ENCODE peak calls at places on chromosomes 3 and 15, in eight cellular contexts. One of them, this sample, is unnamed.

GRCh38 chr3:57169106-57169505 is 4.0 kb upstream of the IL17RD start:
- DNase-seq in endothelial cell: no peak
- DNase-seq in cardiac fibroblast: no peak
- DNase-seq in GM20000: no peak
- DNase-seq in GM12865: peak
- DNase-seq in MM.1S: no peak
- DNase-seq in AG10803: no peak
- DNase-seq in dorsolateral prefrontal cortex: no peak
- DNase-seq in this sample: no peak

GRCh38 chr3:126441256-126441880 is 34.3 kb downstream of the ZXDC start:
- DNase-seq in GM20000: no peak
- DNase-seq in AG10803: no peak
- DNase-seq in MM.1S: no peak
- DNase-seq in dorsolateral prefrontal cortex: no peak
- DNase-seq in endothelial cell: no peak
- DNase-seq in cardiac fibroblast: no peak
- DNase-seq in GM12865: no peak
- DNase-seq in this sample: no peak

GRCh38 chr15:80155001-80155377 is 2.2 kb downstream of the FAH start:
- DNase-seq in AG10803: no peak
- DNase-seq in cardiac fibroblast: peak
- DNase-seq in MM.1S: no peak
- DNase-seq in dorsolateral prefrontal cortex: no peak
- DNase-seq in endothelial cell: no peak
- DNase-seq in GM20000: no peak
- DNase-seq in GM12865: no peak
- DNase-seq in this sample: no peak

GRCh38 chr3:158453004-158453403 is 118.0 kb upstream of the MLF1 start:
- DNase-seq in AG10803: no peak
- DNase-seq in GM20000: no peak
- DNase-seq in cardiac fibroblast: no peak
- DNase-seq in MM.1S: no peak
- DNase-seq in endothelial cell: no peak
- DNase-seq in GM12865: no peak
- DNase-seq in dorsolateral prefrontal cortex: no peak
- DNase-seq in this sample: no peak

GRCh38 chr15:33654859-33655258 is 313.4 kb upstream of the CHRM5 start:
- DNase-seq in cardiac fibroblast: no peak
- DNase-seq in GM20000: no peak
- DNase-seq in endothelial cell: no peak
- DNase-seq in MM.1S: no peak
- DNase-seq in dorsolateral prefrontal cortex: no peak
- DNase-seq in GM12865: no peak
- DNase-seq in AG10803: peak
- DNase-seq in this sample: no peak

GRCh38 chr3:10419637-10420232 is 85.7 kb downstream of the ATP2B2 start:
- DNase-seq in AG10803: no peak
- DNase-seq in endothelial cell: no peak
- DNase-seq in cardiac fibroblast: no peak
- DNase-seq in dorsolateral prefrontal cortex: no peak
- DNase-seq in GM20000: no peak
- DNase-seq in MM.1S: no peak
- DNase-seq in GM12865: no peak
- DNase-seq in this sample: no peak

GRCh38 chr15:44662478-44663409 is 718 bp downstream of the SPG11 start:
- DNase-seq in cardiac fibroblast: peak
- DNase-seq in dorsolateral prefrontal cortex: peak
- DNase-seq in GM20000: peak
- DNase-seq in AG10803: peak
- DNase-seq in MM.1S: peak
- DNase-seq in endothelial cell: peak
- DNase-seq in GM12865: peak
- DNase-seq in this sample: peak

GRCh38 chr3:176697284-176697889 is 499.9 kb downstream of the TBL1XR1 start:
- DNase-seq in MM.1S: no peak
- DNase-seq in GM12865: no peak
- DNase-seq in AG10803: no peak
- DNase-seq in dorsolateral prefrontal cortex: no peak
- DNase-seq in endothelial cell: peak
- DNase-seq in cardiac fibroblast: no peak
- DNase-seq in GM20000: no peak
- DNase-seq in this sample: no peak

GRCh38 chr15:67170143-67170885 is 84.1 kb downstream of the AAGAB start:
- DNase-seq in AG10803: no peak
- DNase-seq in GM12865: no peak
- DNase-seq in GM20000: no peak
- DNase-seq in cardiac fibroblast: no peak
- DNase-seq in MM.1S: no peak
- DNase-seq in dorsolateral prefrontal cortex: no peak
- DNase-seq in endothelial cell: no peak
- DNase-seq in this sample: no peak

GRCh38 chr15:25186411-25186810 is 231.6 kb downstream of the SNRPN start:
- DNase-seq in dorsolateral prefrontal cortex: no peak
- DNase-seq in GM20000: no peak
- DNase-seq in MM.1S: no peak
- DNase-seq in endothelial cell: no peak
- DNase-seq in AG10803: no peak
- DNase-seq in GM12865: no peak
- DNase-seq in cardiac fibroblast: no peak
- DNase-seq in this sample: no peak

GRCh38 chr3:152071924-152072323 is 196.8 kb upstream of the MBNL1 start:
- DNase-seq in dorsolateral prefrontal cortex: no peak
- DNase-seq in MM.1S: peak
- DNase-seq in AG10803: peak
- DNase-seq in endothelial cell: peak
- DNase-seq in cardiac fibroblast: peak
- DNase-seq in GM12865: peak
- DNase-seq in GM20000: peak
- DNase-seq in this sample: no peak

GRCh38 chr3:64612082-64612860 is 75.5 kb downstream of the ADAMTS9 start:
- DNase-seq in cardiac fibroblast: peak
- DNase-seq in MM.1S: peak
- DNase-seq in GM20000: no peak
- DNase-seq in AG10803: peak
- DNase-seq in endothelial cell: no peak
- DNase-seq in dorsolateral prefrontal cortex: no peak
- DNase-seq in GM12865: peak
- DNase-seq in this sample: no peak

GRCh38 chr3:117398166-117398954 is 688.8 kb downstream of the TUSC7 start:
- DNase-seq in dorsolateral prefrontal cortex: peak
- DNase-seq in GM20000: no peak
- DNase-seq in GM12865: no peak
- DNase-seq in cardiac fibroblast: no peak
- DNase-seq in MM.1S: no peak
- DNase-seq in endothelial cell: no peak
- DNase-seq in AG10803: no peak
- DNase-seq in this sample: no peak

GRCh38 chr15:20345401-20345958 is 196.1 kb downstream of the GOLGA6L6 start:
- DNase-seq in GM12865: no peak
- DNase-seq in endothelial cell: no peak
- DNase-seq in AG10803: no peak
- DNase-seq in cardiac fibroblast: no peak
- DNase-seq in dorsolateral prefrontal cortex: no peak
- DNase-seq in MM.1S: peak
- DNase-seq in GM20000: peak
- DNase-seq in this sample: no peak

GRCh38 chr3:37287776-37288175 is 113.4 kb upstream of the LRRFIP2 start:
- DNase-seq in MM.1S: no peak
- DNase-seq in endothelial cell: no peak
- DNase-seq in AG10803: no peak
- DNase-seq in GM20000: no peak
- DNase-seq in cardiac fibroblast: peak
- DNase-seq in GM12865: peak
- DNase-seq in dorsolateral prefrontal cortex: no peak
- DNase-seq in this sample: no peak

GRCh38 chr15:89457086-89457485 is 39.3 kb downstream of the RHCG start:
- DNase-seq in dorsolateral prefrontal cortex: no peak
- DNase-seq in GM20000: no peak
- DNase-seq in MM.1S: peak
- DNase-seq in GM12865: peak
- DNase-seq in AG10803: peak
- DNase-seq in cardiac fibroblast: peak
- DNase-seq in endothelial cell: no peak
- DNase-seq in this sample: no peak

GRCh38 chr3:100458814-100459213 is 33.6 kb upstream of the TMEM45A start:
- DNase-seq in cardiac fibroblast: no peak
- DNase-seq in AG10803: no peak
- DNase-seq in GM20000: no peak
- DNase-seq in dorsolateral prefrontal cortex: no peak
- DNase-seq in endothelial cell: no peak
- DNase-seq in MM.1S: no peak
- DNase-seq in GM12865: no peak
- DNase-seq in this sample: no peak

GRCh38 chr3:135758961-135759360 is 206.6 kb upstream of the PPP2R3A start:
- DNase-seq in AG10803: no peak
- DNase-seq in MM.1S: no peak
- DNase-seq in GM12865: no peak
- DNase-seq in GM20000: no peak
- DNase-seq in dorsolateral prefrontal cortex: no peak
- DNase-seq in endothelial cell: no peak
- DNase-seq in cardiac fibroblast: no peak
- DNase-seq in this sample: no peak

GRCh38 chr3:43796041-43796596 is 105.4 kb downstream of the ABHD5 start:
- DNase-seq in dorsolateral prefrontal cortex: no peak
- DNase-seq in MM.1S: no peak
- DNase-seq in endothelial cell: no peak
- DNase-seq in AG10803: peak
- DNase-seq in cardiac fibroblast: no peak
- DNase-seq in GM12865: no peak
- DNase-seq in GM20000: no peak
- DNase-seq in this sample: no peak

GRCh38 chr3:66372681-66373350 is 128.0 kb downstream of the LRIG1 start:
- DNase-seq in dorsolateral prefrontal cortex: no peak
- DNase-seq in cardiac fibroblast: peak
- DNase-seq in endothelial cell: peak
- DNase-seq in GM20000: peak
- DNase-seq in MM.1S: no peak
- DNase-seq in AG10803: no peak
- DNase-seq in GM12865: no peak
- DNase-seq in this sample: peak
- TF ChIP-seq CTCF in dorsolateral prefrontal cortex: peak
- TF ChIP-seq CTCF in cardiac fibroblast: peak
- TF ChIP-seq CTCF in endothelial cell: no peak
- TF ChIP-seq CTCF in GM20000: no peak
- TF ChIP-seq CTCF in MM.1S: no peak
- TF ChIP-seq CTCF in AG10803: peak
- TF ChIP-seq CTCF in GM12865: no peak
- TF ChIP-seq CTCF in this sample: peak

DNA sequence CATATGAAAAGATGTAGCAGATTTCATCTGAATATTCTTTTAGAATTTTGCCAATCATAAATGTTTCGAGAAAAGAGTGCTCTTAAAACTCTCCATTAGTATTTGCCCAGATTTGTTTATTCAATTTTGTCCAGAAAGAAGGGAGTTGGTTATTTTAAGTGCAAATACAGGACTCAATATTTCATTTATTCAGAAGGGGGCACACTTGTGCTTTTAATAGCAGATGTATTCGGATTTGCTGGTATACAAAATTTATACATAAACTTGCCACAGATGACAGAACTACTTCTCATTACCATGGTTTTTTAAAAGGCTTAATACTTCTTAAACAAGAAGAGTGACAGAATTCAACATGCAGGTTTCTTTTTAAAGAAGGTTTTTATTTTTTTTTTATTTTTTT is 69.8 kb upstream of the GRM7 start:
- DNase-seq in AG10803: no peak
- DNase-seq in GM12865: no peak
- DNase-seq in dorsolateral prefrontal cortex: no peak
- DNase-seq in GM20000: no peak
- DNase-seq in endothelial cell: no peak
- DNase-seq in MM.1S: no peak
- DNase-seq in cardiac fibroblast: peak
- DNase-seq in this sample: no peak
- TF ChIP-seq CTCF in AG10803: no peak
- TF ChIP-seq CTCF in GM12865: no peak
- TF ChIP-seq CTCF in dorsolateral prefrontal cortex: no peak
- TF ChIP-seq CTCF in GM20000: no peak
- TF ChIP-seq CTCF in endothelial cell: no peak
- TF ChIP-seq CTCF in MM.1S: no peak
- TF ChIP-seq CTCF in cardiac fibroblast: no peak
- TF ChIP-seq CTCF in this sample: no peak

GRCh38 chr3:79006077-79006476 is 761.7 kb downstream of the ROBO1 start:
- DNase-seq in GM12865: no peak
- DNase-seq in GM20000: no peak
- DNase-seq in dorsolateral prefrontal cortex: no peak
- DNase-seq in endothelial cell: no peak
- DNase-seq in AG10803: no peak
- DNase-seq in MM.1S: no peak
- DNase-seq in cardiac fibroblast: no peak
- DNase-seq in this sample: no peak

GRCh38 chr3:79002465-79003372 is 765.1 kb downstream of the ROBO1 start:
- DNase-seq in endothelial cell: no peak
- DNase-seq in GM12865: no peak
- DNase-seq in dorsolateral prefrontal cortex: no peak
- DNase-seq in MM.1S: no peak
- DNase-seq in GM20000: no peak
- DNase-seq in AG10803: no peak
- DNase-seq in cardiac fibroblast: peak
- DNase-seq in this sample: no peak

GRCh38 chr3:79001255-79001654 is 766.5 kb downstream of the ROBO1 start:
- DNase-seq in AG10803: no peak
- DNase-seq in GM12865: no peak
- DNase-seq in endothelial cell: no peak
- DNase-seq in dorsolateral prefrontal cortex: no peak
- DNase-seq in MM.1S: no peak
- DNase-seq in cardiac fibroblast: no peak
- DNase-seq in GM20000: no peak
- DNase-seq in this sample: no peak

GRCh38 chr3:79005084-79005483 is 762.7 kb downstream of the ROBO1 start:
- DNase-seq in GM20000: no peak
- DNase-seq in AG10803: no peak
- DNase-seq in GM12865: no peak
- DNase-seq in MM.1S: no peak
- DNase-seq in dorsolateral prefrontal cortex: no peak
- DNase-seq in cardiac fibroblast: peak
- DNase-seq in endothelial cell: no peak
- DNase-seq in this sample: no peak

GRCh38 chr3:79003994-79004393 is 763.8 kb downstream of the ROBO1 start:
- DNase-seq in MM.1S: no peak
- DNase-seq in endothelial cell: no peak
- DNase-seq in AG10803: no peak
- DNase-seq in GM20000: no peak
- DNase-seq in cardiac fibroblast: no peak
- DNase-seq in dorsolateral prefrontal cortex: no peak
- DNase-seq in GM12865: no peak
- DNase-seq in this sample: no peak
- TF ChIP-seq CTCF in MM.1S: no peak
- TF ChIP-seq CTCF in endothelial cell: peak
- TF ChIP-seq CTCF in AG10803: no peak
- TF ChIP-seq CTCF in GM20000: no peak
- TF ChIP-seq CTCF in cardiac fibroblast: no peak
- TF ChIP-seq CTCF in dorsolateral prefrontal cortex: no peak
- TF ChIP-seq CTCF in GM12865: no peak
- TF ChIP-seq CTCF in this sample: no peak

DNA sequence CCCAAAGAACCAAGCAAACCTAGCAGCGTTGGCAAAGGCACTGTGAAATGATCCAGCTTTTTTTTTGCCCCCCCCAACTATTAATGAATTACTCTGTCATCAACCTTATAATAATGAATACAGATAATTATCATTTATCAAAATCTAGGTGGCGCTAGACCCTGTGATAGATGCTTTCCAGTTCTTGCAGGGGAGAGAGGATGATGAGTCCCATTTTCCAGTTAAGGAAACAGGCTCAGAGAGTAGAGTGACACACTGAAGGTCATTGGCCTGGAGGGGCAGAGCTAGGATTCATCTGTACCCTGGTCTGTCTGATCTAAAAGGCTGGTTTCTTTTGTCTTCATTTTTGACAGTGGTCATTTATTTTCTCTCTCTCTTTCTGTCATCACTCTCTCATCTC is 5.0 kb downstream of the ACOX2 start:
- DNase-seq in MM.1S: no peak
- DNase-seq in GM12865: no peak
- DNase-seq in AG10803: no peak
- DNase-seq in endothelial cell: no peak
- DNase-seq in dorsolateral prefrontal cortex: no peak
- DNase-seq in GM20000: no peak
- DNase-seq in cardiac fibroblast: no peak
- DNase-seq in this sample: no peak
- TF ChIP-seq CTCF in MM.1S: no peak
- TF ChIP-seq CTCF in GM12865: peak
- TF ChIP-seq CTCF in AG10803: peak
- TF ChIP-seq CTCF in endothelial cell: no peak
- TF ChIP-seq CTCF in dorsolateral prefrontal cortex: no peak
- TF ChIP-seq CTCF in GM20000: no peak
- TF ChIP-seq CTCF in cardiac fibroblast: peak
- TF ChIP-seq CTCF in this sample: no peak